ENCODE peak calls at places on chromosomes 5 and 9, in ten cellular contexts. C is mucosa of descending colon; L is right atrium auricular region; H is ovary; U is heart right ventricle; J is kidney; F is CD8-positive, alpha-beta T cell; B is suprapubic skin; R is transverse colon; V is cardiac muscle cell. M is an unnamed sample.

GRCh38 chr9:129613520-129614175 is 7.3 kb downstream of the C9orf50 start:
- DNase-seq in H (no peak), C (no peak), J (peak; percentile 95), F (no peak), V (no peak), R (no peak), B (no peak), U (no peak), L (no peak), M (no peak)

GRCh38 chr5:9358961-9359686 is 186.8 kb downstream of the SEMA5A start:
- DNase-seq in C (no peak), R (no peak), L (no peak), B (no peak), U (no peak), V (no peak), F (no peak), J (no peak), H (no peak), M (no peak)

GRCh38 chr9:127202461-127203139 is 62.0 kb upstream of the GARNL3 start:
- DNase-seq in U (no peak), V (no peak), L (no peak), F (no peak), J (peak; percentile 52), H (no peak), B (no peak), C (no peak), R (no peak), M (no peak)

GRCh38 chr5:133344266-133344665 is 268.1 kb downstream of the FSTL4 start:
- DNase-seq in C (no peak), V (no peak), F (no peak), L (no peak), J (no peak), B (no peak), U (no peak), R (no peak), H (no peak), M (no peak)

GRCh38 chr9:78073722-78074121 is 42.1 kb upstream of the GNAQ start:
- DNase-seq in C (no peak), L (no peak), B (no peak), F (no peak), U (no peak), J (no peak), V (no peak), H (no peak), R (no peak), M (no peak)

GRCh38 chr5:54017580-54017979 is 292.8 kb downstream of the ARL15 start:
- DNase-seq in F (no peak), V (no peak), U (no peak), C (no peak), R (no peak), B (no peak), J (no peak), L (no peak), H (no peak), M (no peak)

GRCh38 chr5:148928141-148928540 is 101.7 kb downstream of the ADRB2 start:
- DNase-seq in C (no peak), U (no peak), L (no peak), V (no peak), H (no peak), J (no peak), B (no peak), F (no peak), R (no peak), M (no peak)

GRCh38 chr5:34684281-34684979 is 28.3 kb downstream of the RAI14 start:
- DNase-seq in L (no peak), B (no peak), R (no peak), V (peak; percentile 17), J (no peak), F (no peak), H (no peak), C (no peak), U (peak; percentile 36), M (peak; percentile 80)

GRCh38 chr9:114321759-114322158 is 1.1 kb upstream of the ORM1 start:
- DNase-seq in F (no peak), U (no peak), H (no peak), R (no peak), C (no peak), L (no peak), J (peak; percentile 3), V (no peak), B (no peak), M (no peak)

GRCh38 chr5:128237504-128237903 is 153.9 kb downstream of the SLC12A2 start:
- DNase-seq in L (no peak), R (no peak), C (no peak), B (no peak), H (no peak), F (no peak), V (no peak), U (no peak), J (no peak), M (no peak)

GRCh38 chr9:112226091-112226490 is 51.0 kb upstream of the SUSD1 start:
- DNase-seq in U (no peak), R (no peak), V (no peak), B (no peak), F (no peak), C (no peak), L (no peak), J (no peak), H (no peak), M (peak; percentile 52)

GRCh38 chr9:35903049-35903448 is 3.0 kb upstream of the HRCT1 start:
- DNase-seq in L (no peak), U (peak; percentile 55), H (no peak), F (peak; percentile 51), C (peak; percentile 70), J (no peak), B (no peak), V (peak; percentile 69), R (no peak), M (peak; percentile 65)

GRCh38 chr9:35906923-35907699 is 1.1 kb downstream of the HRCT1 start:
- DNase-seq in R (peak; percentile 65), L (peak; percentile 87), U (peak; percentile 61), B (no peak), H (peak; percentile 76), V (no peak), F (no peak), J (peak; percentile 89), C (peak; percentile 60), M (peak; percentile 42)

GRCh38 chr9:35905912-35906679 is at the start of gene HRCT1:
- DNase-seq in B (peak; percentile 96), V (no peak), U (peak; percentile 91), H (peak; percentile 87), F (no peak), R (peak; percentile 95), L (peak; percentile 95), J (peak; percentile 97), C (peak; percentile 96), M (peak; percentile 32)

GRCh38 chr9:35904966-35905781 is 828 bp upstream of the HRCT1 start:
- DNase-seq in V (no peak), R (peak; percentile 69), L (peak; percentile 65), H (no peak), F (no peak), U (no peak), B (no peak), J (no peak), C (peak; percentile 75), M (no peak)

DNA sequence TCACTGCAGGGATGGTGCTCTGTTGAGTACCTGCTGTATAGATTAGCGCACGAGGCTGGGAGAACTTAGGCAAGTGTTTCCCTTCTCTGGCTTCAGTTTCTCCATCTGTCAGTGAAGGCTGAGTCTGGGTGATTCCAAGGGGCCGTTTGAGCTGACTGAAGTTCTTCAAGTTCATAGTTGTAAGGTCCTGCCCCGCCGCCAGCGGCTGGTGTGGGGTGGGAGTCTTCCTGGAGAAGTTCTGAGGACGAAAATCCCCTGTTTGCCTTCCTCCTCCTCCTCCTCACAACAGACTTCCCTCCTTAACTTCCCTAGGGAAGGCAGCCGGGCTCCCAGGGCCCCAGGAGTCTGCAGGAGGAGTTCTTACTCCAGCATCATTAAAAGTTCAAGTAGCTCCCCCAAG is 1.7 kb upstream of the HRCT1 start:
- DNase-seq in B (no peak), H (no peak), J (no peak), C (no peak), L (no peak), U (no peak), V (no peak), R (no peak), F (no peak), M (no peak)
- H3K4me1 ChIP-seq in B (peaks cover 57% of the 10 kb centered on the region), H (peaks cover 34% of the 10 kb centered on the region), J (peaks cover 50% of the 10 kb centered on the region), C (peaks cover 52% of the 10 kb centered on the region), L (no peaks in the 10 kb centered on the region), U (peaks cover 28% of the 10 kb centered on the region), V (peaks cover 28% of the 10 kb centered on the region), R (peaks cover 54% of the 10 kb centered on the region), F (peaks cover 27% of the 10 kb centered on the region), M (peaks cover 40% of the 10 kb centered on the region)

DNA sequence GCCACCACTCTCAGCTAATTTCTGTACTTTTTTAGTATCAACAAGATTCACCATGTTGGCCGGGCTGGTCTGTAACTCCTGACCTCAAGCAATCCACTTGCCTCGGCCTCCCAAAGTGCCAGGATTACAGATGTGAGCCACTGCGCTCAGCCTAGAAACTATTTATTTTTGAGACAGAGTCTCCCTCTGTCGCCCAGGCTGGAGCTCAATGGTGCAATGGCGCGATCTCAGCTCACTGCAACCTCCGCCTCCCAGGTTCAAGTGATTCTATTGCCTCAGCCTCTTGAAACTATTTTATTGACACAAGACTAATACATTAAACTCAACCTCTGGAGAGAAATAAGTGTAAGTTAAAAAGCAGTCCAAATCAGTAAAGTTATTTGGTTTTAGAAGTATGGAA is 34.0 kb downstream of the IL6ST start:
- DNase-seq in U (no peak), J (no peak), C (no peak), F (no peak), V (no peak), L (no peak), B (no peak), H (no peak), R (no peak), M (no peak)
- H3K36me3 ChIP-seq in U (no peaks in the 10 kb centered on the region), J (peaks cover 26% of the 10 kb centered on the region), C (no peaks in the 10 kb centered on the region), F (peaks cover 37% of the 10 kb centered on the region), V (peaks cover 62% of the 10 kb centered on the region), L (peaks cover 59% of the 10 kb centered on the region), B (peaks cover 76% of the 10 kb centered on the region), H (no peaks in the 10 kb centered on the region), R (no peaks in the 10 kb centered on the region), M (no peaks in the 10 kb centered on the region)

DNA sequence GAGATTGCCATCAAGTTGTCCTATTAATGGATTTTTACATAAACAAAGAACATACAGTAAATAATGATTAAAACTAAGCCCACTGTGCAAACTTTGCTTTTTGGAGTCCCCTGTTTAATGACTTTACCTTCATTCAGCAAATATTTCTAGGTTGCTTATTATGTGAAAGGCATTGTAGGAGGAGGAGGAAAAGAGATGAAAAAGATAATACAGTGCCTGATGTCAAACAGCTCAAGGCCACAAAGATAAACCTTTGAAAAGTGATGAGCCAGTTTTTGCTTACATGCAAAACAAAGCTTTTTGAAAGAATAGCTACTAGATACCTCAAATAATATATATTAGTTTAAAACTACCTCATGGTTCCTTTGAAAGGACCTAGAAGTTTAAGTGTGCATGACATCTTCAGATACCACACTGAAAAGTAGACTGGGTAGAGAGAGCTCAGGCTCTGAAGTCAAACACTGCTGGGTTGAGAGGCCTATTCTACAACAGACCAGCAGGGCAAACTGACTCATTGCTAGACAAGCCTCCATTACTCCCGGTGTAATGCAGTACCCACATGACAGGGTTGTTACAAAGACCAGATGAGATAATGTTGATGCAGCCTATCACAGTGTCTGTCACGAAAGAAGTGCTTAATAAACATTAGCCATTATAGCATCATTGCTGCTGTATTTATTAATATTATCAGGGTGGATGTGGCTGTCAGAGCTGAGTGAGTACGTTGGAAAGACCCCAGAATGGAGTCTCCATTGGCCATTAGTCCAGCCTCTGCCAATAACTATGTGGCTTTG is 11.8 kb downstream of the DEPDC1B start:
- DNase-seq in J (no peak), H (no peak), B (no peak), F (no peak), R (no peak), U (no peak), L (no peak), V (no peak), C (no peak), M (peak; percentile 32)
- TF ChIP-seq CTCF in J (peak; percentile 14), H (no peak), B (no peak), F (no peak), R (peak; percentile 17), U (no peak), L (no peak), V (peak; percentile 53), C (no peak), M (peak; percentile 35)

GRCh38 chr9:136080716-136081112 is 14.4 kb downstream of the NACC2 start:
- DNase-seq in R (no peak), F (no peak), L (no peak), V (no peak), H (no peak), C (no peak), J (peak; percentile 62), U (no peak), B (no peak), M (no peak)
- H3K4me1 ChIP-seq in R (peaks cover 29% of the 10 kb centered on the region), F (peaks cover 9% of the 10 kb centered on the region), L (no peaks in the 10 kb centered on the region), V (no peaks in the 10 kb centered on the region), H (peaks cover 3% of the 10 kb centered on the region), C (no peaks in the 10 kb centered on the region), J (peaks cover 19% of the 10 kb centered on the region), U (peaks cover 27% of the 10 kb centered on the region), B (peaks cover 24% of the 10 kb centered on the region), M (peaks cover 22% of the 10 kb centered on the region)

M was measured in A673.